ENCODE peak calls at places on chromosomes 3 and 15, in six cellular contexts. One of them, this sample, is unnamed.

GRCh38 chr3:16199769-16200168 is 25.3 kb downstream of the GALNT15 start:
- ATAC-seq in activated CD8-positive, alpha-beta T cell treated with anti-CD3 and anti-CD28 coated beads for 36 hours: no peak
- ATAC-seq in Panc1: no peak
- ATAC-seq in effector memory CD8-positive, alpha-beta T cell: no peak
- ATAC-seq in heart left ventricle: no peak
- ATAC-seq in GM12878: no peak
- ATAC-seq in this sample: no peak

GRCh38 chr15:89138999-89139612 is 50.9 kb downstream of the ABHD2 start:
- ATAC-seq in activated CD8-positive, alpha-beta T cell treated with anti-CD3 and anti-CD28 coated beads for 36 hours: no peak
- ATAC-seq in Panc1: peak; percentile 84
- ATAC-seq in effector memory CD8-positive, alpha-beta T cell: no peak
- ATAC-seq in heart left ventricle: no peak
- ATAC-seq in GM12878: no peak
- ATAC-seq in this sample: no peak

GRCh38 chr15:32833323-32833944 is 115.6 kb downstream of the GREM1 start:
- ATAC-seq in activated CD8-positive, alpha-beta T cell treated with anti-CD3 and anti-CD28 coated beads for 36 hours: no peak
- ATAC-seq in Panc1: no peak
- ATAC-seq in effector memory CD8-positive, alpha-beta T cell: no peak
- ATAC-seq in heart left ventricle: no peak
- ATAC-seq in GM12878: no peak
- ATAC-seq in this sample: no peak

GRCh38 chr3:108528459-108529231 is 18.2 kb upstream of the MYH15 start:
- ATAC-seq in activated CD8-positive, alpha-beta T cell treated with anti-CD3 and anti-CD28 coated beads for 36 hours: no peak
- ATAC-seq in Panc1: no peak
- ATAC-seq in effector memory CD8-positive, alpha-beta T cell: no peak
- ATAC-seq in heart left ventricle: peak; percentile 91
- ATAC-seq in GM12878: peak; percentile 94
- ATAC-seq in this sample: peak; percentile 66

GRCh38 chr15:51135276-51135675 is 40.6 kb upstream of the TNFAIP8L3 start:
- ATAC-seq in activated CD8-positive, alpha-beta T cell treated with anti-CD3 and anti-CD28 coated beads for 36 hours: no peak
- ATAC-seq in Panc1: no peak
- ATAC-seq in effector memory CD8-positive, alpha-beta T cell: no peak
- ATAC-seq in heart left ventricle: no peak
- ATAC-seq in GM12878: no peak
- ATAC-seq in this sample: no peak

GRCh38 chr3:71144525-71145253 is 438.8 kb downstream of the FOXP1 start:
- ATAC-seq in activated CD8-positive, alpha-beta T cell treated with anti-CD3 and anti-CD28 coated beads for 36 hours: peak; percentile 57
- ATAC-seq in Panc1: no peak
- ATAC-seq in effector memory CD8-positive, alpha-beta T cell: no peak
- ATAC-seq in heart left ventricle: no peak
- ATAC-seq in GM12878: no peak
- ATAC-seq in this sample: no peak

GRCh38 chr15:101006931-101007687 is 88.0 kb downstream of the LRRK1 start:
- ATAC-seq in activated CD8-positive, alpha-beta T cell treated with anti-CD3 and anti-CD28 coated beads for 36 hours: peak; percentile 48
- ATAC-seq in Panc1: peak; percentile 93
- ATAC-seq in effector memory CD8-positive, alpha-beta T cell: peak; percentile 28
- ATAC-seq in heart left ventricle: peak; percentile 86
- ATAC-seq in GM12878: peak; percentile 77
- ATAC-seq in this sample: peak; percentile 80

GRCh38 chr3:158717576-158717975 is 14.7 kb downstream of the RARRES1 start:
- ATAC-seq in activated CD8-positive, alpha-beta T cell treated with anti-CD3 and anti-CD28 coated beads for 36 hours: no peak
- ATAC-seq in Panc1: peak; percentile 33
- ATAC-seq in effector memory CD8-positive, alpha-beta T cell: no peak
- ATAC-seq in heart left ventricle: no peak
- ATAC-seq in GM12878: no peak
- ATAC-seq in this sample: no peak

GRCh38 chr3:193831495-193832455 is 238.8 kb downstream of the OPA1 start:
- ATAC-seq in activated CD8-positive, alpha-beta T cell treated with anti-CD3 and anti-CD28 coated beads for 36 hours: no peak
- ATAC-seq in Panc1: no peak
- ATAC-seq in effector memory CD8-positive, alpha-beta T cell: no peak
- ATAC-seq in heart left ventricle: peak; percentile 63
- ATAC-seq in GM12878: peak; percentile 68
- ATAC-seq in this sample: no peak

GRCh38 chr15:63382966-63383710 is 1.5 kb upstream of the CA12 start:
- ATAC-seq in activated CD8-positive, alpha-beta T cell treated with anti-CD3 and anti-CD28 coated beads for 36 hours: no peak
- ATAC-seq in Panc1: no peak
- ATAC-seq in effector memory CD8-positive, alpha-beta T cell: no peak
- ATAC-seq in heart left ventricle: no peak
- ATAC-seq in GM12878: no peak
- ATAC-seq in this sample: no peak

GRCh38 chr3:97350976-97351375 is 413.6 kb upstream of the ARL6 start:
- ATAC-seq in activated CD8-positive, alpha-beta T cell treated with anti-CD3 and anti-CD28 coated beads for 36 hours: no peak
- ATAC-seq in Panc1: no peak
- ATAC-seq in effector memory CD8-positive, alpha-beta T cell: no peak
- ATAC-seq in heart left ventricle: no peak
- ATAC-seq in GM12878: no peak
- ATAC-seq in this sample: no peak

GRCh38 chr3:69651765-69652164 is 87.5 kb upstream of the MITF start:
- ATAC-seq in activated CD8-positive, alpha-beta T cell treated with anti-CD3 and anti-CD28 coated beads for 36 hours: no peak
- ATAC-seq in Panc1: no peak
- ATAC-seq in effector memory CD8-positive, alpha-beta T cell: no peak
- ATAC-seq in heart left ventricle: no peak
- ATAC-seq in GM12878: no peak
- ATAC-seq in this sample: no peak

GRCh38 chr3:18424213-18424861 is 802 bp downstream of the SATB1 start:
- ATAC-seq in activated CD8-positive, alpha-beta T cell treated with anti-CD3 and anti-CD28 coated beads for 36 hours: no peak
- ATAC-seq in Panc1: peak; percentile 33
- ATAC-seq in effector memory CD8-positive, alpha-beta T cell: no peak
- ATAC-seq in heart left ventricle: peak; percentile 25
- ATAC-seq in GM12878: no peak
- ATAC-seq in this sample: no peak

GRCh38 chr3:177490626-177491025 is 293.3 kb upstream of the TBL1XR1 start:
- ATAC-seq in activated CD8-positive, alpha-beta T cell treated with anti-CD3 and anti-CD28 coated beads for 36 hours: no peak
- ATAC-seq in Panc1: no peak
- ATAC-seq in effector memory CD8-positive, alpha-beta T cell: no peak
- ATAC-seq in heart left ventricle: no peak
- ATAC-seq in GM12878: no peak
- ATAC-seq in this sample: no peak

GRCh38 chr15:69525543-69525942 is 72.9 kb downstream of the RPLP1 start:
- ATAC-seq in activated CD8-positive, alpha-beta T cell treated with anti-CD3 and anti-CD28 coated beads for 36 hours: no peak
- ATAC-seq in Panc1: no peak
- ATAC-seq in effector memory CD8-positive, alpha-beta T cell: no peak
- ATAC-seq in heart left ventricle: no peak
- ATAC-seq in GM12878: no peak
- ATAC-seq in this sample: no peak

GRCh38 chr3:117589454-117589853 is 879.9 kb downstream of the TUSC7 start:
- ATAC-seq in activated CD8-positive, alpha-beta T cell treated with anti-CD3 and anti-CD28 coated beads for 36 hours: no peak
- ATAC-seq in Panc1: no peak
- ATAC-seq in effector memory CD8-positive, alpha-beta T cell: no peak
- ATAC-seq in heart left ventricle: no peak
- ATAC-seq in GM12878: no peak
- ATAC-seq in this sample: no peak

GRCh38 chr3:9098716-9099675 is 135.7 kb upstream of the RAD18 start:
- ATAC-seq in activated CD8-positive, alpha-beta T cell treated with anti-CD3 and anti-CD28 coated beads for 36 hours: no peak
- ATAC-seq in Panc1: no peak
- ATAC-seq in effector memory CD8-positive, alpha-beta T cell: no peak
- ATAC-seq in heart left ventricle: no peak
- ATAC-seq in GM12878: no peak
- ATAC-seq in this sample: no peak